ENCODE peak calls at places on chromosomes 6 and 20, in five cellular contexts. W is BJ, Z is breast epithelium, O is SK-N-SH, I is psoas muscle. Y is an unnamed sample.

GRCh38 chr20:35595901-35596300 is 19.7 kb upstream of the SPAG4 start:
- DNase-seq in W (no peak), Z (no peak), O (no peak), I (no peak), Y (no peak)

GRCh38 chr6:70082830-70083229 is 216.5 kb downstream of the COL19A1 start:
- DNase-seq in W (no peak), Z (no peak), O (no peak), I (no peak), Y (no peak)

GRCh38 chr6:148251286-148251685 is 91.4 kb upstream of the SASH1 start:
- DNase-seq in W (no peak), Z (no peak), O (no peak), I (no peak), Y (no peak)

GRCh38 chr6:128335963-128336362 is 184.4 kb downstream of the PTPRK start:
- DNase-seq in W (no peak), Z (no peak), O (no peak), I (no peak), Y (no peak)

GRCh38 chr6:144657691-144658090 is 372.6 kb downstream of the UTRN start:
- DNase-seq in W (no peak), Z (no peak), O (no peak), I (no peak), Y (no peak)

GRCh38 chr6:30618270-30618787 is 689 bp downstream of the MRPS18B start:
- DNase-seq in W (no peak), Z (no peak), O (no peak), I (no peak), Y (no peak)

GRCh38 chr6:169793408-169793807 is 42.0 kb downstream of the ERMARD start:
- DNase-seq in W (no peak), Z (no peak), O (no peak), I (no peak), Y (no peak)

GRCh38 chr6:75750925-75751324 is 1.9 kb downstream of the MYO6 start:
- DNase-seq in W (no peak), Z (no peak), O (no peak), I (no peak), Y (no peak)

GRCh38 chr6:157841211-157841840 is 18.3 kb downstream of the SNX9 start:
- DNase-seq in W (no peak), Z (no peak), O (no peak), I (no peak), Y (peak)

GRCh38 chr20:7136886-7137285 is 369.4 kb downstream of the BMP2 start:
- DNase-seq in W (no peak), Z (no peak), O (no peak), I (no peak), Y (no peak)

GRCh38 chr20:51586005-51586440 is 43.5 kb upstream of the NFATC2 start:
- DNase-seq in W (peak), Z (no peak), O (no peak), I (no peak), Y (no peak)

GRCh38 chr6:91720323-91720722 is 1133.5 kb upstream of the MAP3K7 start:
- DNase-seq in W (no peak), Z (no peak), O (no peak), I (no peak), Y (no peak)

GRCh38 chr6:135419162-135419561 is 78.4 kb downstream of the AHI1 start:
- DNase-seq in W (peak), Z (no peak), O (no peak), I (no peak), Y (no peak)

GRCh38 chr6:166515072-166515810 is 71.2 kb downstream of the RAMACL start:
- DNase-seq in W (peak), Z (no peak), O (no peak), I (peak), Y (peak)

GRCh38 chr6:166509193-166509592 is 77.3 kb downstream of the RAMACL start:
- DNase-seq in W (no peak), Z (no peak), O (no peak), I (no peak), Y (no peak)

GRCh38 chr6:166511316-166511715 is 75.2 kb downstream of the RAMACL start:
- DNase-seq in W (no peak), Z (no peak), O (no peak), I (no peak), Y (no peak)

GRCh38 chr6:166514196-166514595 is 72.3 kb downstream of the RAMACL start:
- DNase-seq in W (no peak), Z (no peak), O (no peak), I (no peak), Y (no peak)

GRCh38 chr6:166512567-166512966 is 73.9 kb downstream of the RAMACL start:
- DNase-seq in W (no peak), Z (no peak), O (no peak), I (no peak), Y (no peak)
- TF ChIP-seq CTCF in W (no peak), Z (no peak), O (no peak), I (no peak), Y (no peak)

GRCh38 chr6:168130683-168131371 is 51.8 kb upstream of the FRMD1 start:
- DNase-seq in W (no peak), Z (no peak), O (no peak), I (no peak), Y (no peak)

GRCh38 chr6:168133186-168133585 is 54.2 kb upstream of the FRMD1 start:
- DNase-seq in W (peak), Z (no peak), O (no peak), I (peak), Y (no peak)

GRCh38 chr6:168131464-168132415 is 52.7 kb upstream of the FRMD1 start:
- DNase-seq in W (no peak), Z (no peak), O (no peak), I (no peak), Y (no peak)

GRCh38 chr6:168133707-168134398 is 54.8 kb upstream of the FRMD1 start:
- DNase-seq in W (no peak), Z (no peak), O (no peak), I (no peak), Y (no peak)

DNA sequence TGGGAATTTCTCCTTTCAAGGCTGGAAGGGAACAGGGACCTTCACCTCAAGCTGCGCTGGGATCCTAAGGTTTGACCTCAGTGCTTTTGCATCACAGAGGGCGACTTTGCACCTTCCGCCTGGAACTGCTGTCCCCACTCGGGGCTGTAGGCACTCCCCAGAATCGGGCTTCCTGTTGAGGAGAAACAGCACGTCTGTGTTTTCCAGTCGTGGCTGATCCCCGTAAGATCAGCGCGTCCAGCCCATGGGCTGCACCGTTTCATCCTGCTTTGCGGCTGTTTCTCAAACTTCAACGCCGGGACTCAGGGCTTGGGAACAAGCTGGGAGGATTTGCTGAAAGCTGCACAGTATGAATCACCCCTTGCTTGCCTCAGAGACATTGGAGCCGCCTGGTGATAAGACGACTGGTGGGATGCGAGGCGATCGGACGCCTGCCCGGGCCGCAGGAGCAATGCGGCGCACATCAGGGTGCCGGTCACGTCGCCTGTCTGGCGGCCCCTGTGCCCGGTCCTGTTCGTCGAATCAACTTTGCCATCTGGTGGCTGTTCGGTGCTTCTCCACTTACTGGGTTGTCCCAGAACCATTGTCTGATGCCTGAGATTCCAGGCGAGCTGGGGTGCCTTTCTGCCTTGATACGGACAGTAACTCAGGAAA is 53.6 kb upstream of the FRMD1 start:
- DNase-seq in W (peak), Z (no peak), O (peak), I (peak), Y (no peak)
- TF ChIP-seq CTCF in W (peak), Z (peak), O (no peak), I (peak), Y (no peak)

GRCh38 chr6:132300323-132300949 is 100.8 kb downstream of the MOXD1 start:
- DNase-seq in W (no peak), Z (no peak), O (peak), I (no peak), Y (no peak)
- TF ChIP-seq CTCF in W (peak), Z (peak), O (peak), I (peak), Y (peak)

DNA sequence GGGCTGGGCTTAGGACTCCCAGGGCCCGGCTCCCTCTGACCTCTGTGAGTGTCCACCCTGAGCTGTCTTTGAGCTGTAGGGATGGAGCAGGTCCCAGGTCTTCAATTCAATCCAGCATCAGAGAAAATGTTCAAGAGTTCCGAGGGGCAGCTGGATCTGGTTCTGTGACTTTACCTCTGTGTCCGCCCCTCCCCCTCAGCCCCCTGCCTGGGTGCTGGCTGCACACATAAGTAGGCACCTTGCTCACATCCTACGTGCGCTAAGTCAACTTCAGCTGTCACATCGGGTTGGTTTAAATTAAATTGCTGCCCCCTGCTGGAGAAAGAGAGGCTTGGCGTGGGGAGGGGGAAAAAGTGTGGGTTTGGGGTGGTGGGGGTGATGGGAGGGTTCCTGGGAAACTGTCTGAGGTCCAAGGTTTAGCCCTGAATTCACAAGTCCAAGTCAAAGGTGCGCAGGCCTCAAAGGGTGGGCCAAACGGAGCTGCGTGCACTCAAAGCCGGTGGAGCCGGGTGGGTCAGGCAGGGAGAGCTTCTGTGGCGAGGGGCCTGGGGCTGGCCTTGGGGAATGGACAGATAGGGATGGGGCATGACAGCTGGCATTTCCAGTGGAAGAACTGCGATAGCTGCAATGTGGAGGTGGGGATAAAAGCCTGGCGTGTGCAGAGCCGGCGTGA is 3.0 kb downstream of the WFDC5 start:
- DNase-seq in W (no peak), Z (no peak), O (peak), I (no peak), Y (no peak)
- TF ChIP-seq CTCF in W (peak), Z (no peak), O (peak), I (peak), Y (no peak)

DNA sequence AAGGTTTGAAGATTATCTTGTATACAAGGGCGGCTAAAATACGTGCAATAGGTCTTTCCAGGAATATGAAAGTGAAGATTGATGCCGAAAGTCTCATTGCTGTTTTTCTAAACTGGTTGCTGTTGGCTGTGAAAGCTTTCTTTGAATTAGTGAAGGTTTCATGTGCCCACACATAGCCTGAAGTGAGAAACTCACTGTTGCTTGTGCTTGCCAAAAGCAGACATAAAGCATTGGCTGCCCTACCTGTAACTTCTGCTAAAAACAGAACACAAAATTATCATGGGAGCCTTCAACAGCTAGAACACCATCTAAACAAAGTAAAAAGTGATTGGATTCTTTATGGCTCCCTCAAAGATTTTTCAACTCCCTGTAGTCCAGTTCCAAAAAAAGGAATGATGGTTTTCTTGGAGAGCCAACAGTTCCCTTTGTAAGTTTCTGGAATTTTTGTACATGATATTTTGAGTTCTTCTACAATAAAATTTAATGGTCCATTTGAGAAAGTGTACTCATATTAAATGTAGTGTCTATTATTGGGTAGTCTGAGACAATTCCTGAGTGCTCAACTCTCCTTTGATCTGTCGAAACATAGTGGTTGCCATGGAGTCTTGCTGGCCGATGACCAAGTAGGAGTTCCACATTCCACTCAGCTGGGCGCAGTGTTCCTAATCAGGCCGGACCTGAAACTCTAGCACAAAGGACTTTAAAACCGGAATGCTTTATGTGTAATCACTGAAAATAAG is 68.5 kb downstream of the PLEKHG1 start:
- DNase-seq in W (peak), Z (peak), O (no peak), I (peak), Y (no peak)
- TF ChIP-seq CTCF in W (peak), Z (peak), O (no peak), I (no peak), Y (no peak)

DNA sequence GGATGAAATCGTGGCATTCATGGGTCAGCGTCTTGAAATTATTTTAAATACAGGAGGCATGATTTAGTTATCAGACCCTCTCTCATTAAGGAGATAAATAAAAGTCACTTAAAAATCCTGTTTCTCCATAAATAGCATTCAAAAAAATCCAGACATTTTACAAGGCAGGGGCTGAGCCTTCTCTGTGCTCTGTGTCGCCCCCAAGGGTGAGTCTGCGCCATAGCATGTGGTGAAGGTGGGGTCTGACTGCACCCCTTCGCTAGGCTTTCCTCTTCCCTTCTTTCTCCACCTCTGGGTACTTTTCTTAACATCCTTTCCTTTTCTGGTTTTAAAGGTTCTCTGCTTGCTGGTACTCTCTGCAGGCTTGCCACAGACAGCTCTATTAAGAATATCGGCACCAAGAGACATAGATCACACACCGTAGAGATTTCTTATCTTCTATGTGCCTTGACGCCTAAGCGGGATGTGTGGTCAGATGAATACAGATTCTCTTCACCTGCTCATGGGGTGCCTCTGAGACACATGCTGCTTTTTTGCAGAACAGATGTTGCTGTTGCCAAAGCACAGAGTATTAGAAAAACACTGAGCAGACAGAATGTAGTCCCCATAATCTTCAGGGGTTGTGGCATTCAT is 20.1 kb upstream of the FAM209A start:
- DNase-seq in W (no peak), Z (no peak), O (peak), I (no peak), Y (no peak)
- TF ChIP-seq CTCF in W (peak), Z (no peak), O (peak), I (no peak), Y (no peak)

GRCh38 chr6:165098165-165098564 is 211.2 kb downstream of the C6orf118 start:
- DNase-seq in W (no peak), Z (no peak), O (no peak), I (no peak), Y (no peak)
- TF ChIP-seq CTCF in W (no peak), Z (no peak), O (no peak), I (no peak), Y (no peak)

DNA sequence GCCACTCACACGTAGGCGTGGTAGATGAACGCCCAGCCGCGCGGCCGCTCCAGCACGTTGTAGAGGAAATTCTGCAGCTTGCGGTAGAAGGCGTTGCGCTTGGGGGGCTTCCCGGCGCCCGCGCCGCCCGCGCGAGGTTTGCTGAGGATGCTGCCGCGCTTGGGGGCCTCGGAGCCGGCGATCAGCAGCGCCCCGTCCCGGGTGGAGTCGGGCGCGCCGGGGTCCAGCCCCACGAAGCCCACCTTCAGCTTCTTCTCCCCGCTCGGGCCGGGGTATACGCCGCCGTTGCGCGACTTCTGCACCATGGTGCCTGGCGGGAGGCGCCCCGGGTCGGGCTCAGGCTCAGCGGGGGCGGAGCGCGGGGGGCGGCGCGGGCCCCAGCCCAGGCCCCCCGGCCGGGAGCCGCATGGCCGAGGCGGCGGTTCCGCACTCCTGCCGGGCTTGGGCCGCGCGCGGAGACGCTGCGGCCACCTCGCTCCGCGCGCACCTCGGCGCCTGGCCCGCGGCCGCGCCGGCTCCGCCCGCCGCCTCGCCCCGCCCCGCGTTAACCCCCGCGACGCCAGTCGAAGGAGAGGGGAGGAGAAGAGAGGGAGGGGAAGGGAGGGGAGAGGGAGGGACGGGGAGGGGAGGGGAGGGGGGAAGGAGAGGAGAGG is at the start of gene KCNQ2:
- DNase-seq in W (no peak), Z (no peak), O (peak), I (no peak), Y (no peak)
- TF ChIP-seq CTCF in W (no peak), Z (no peak), O (no peak), I (no peak), Y (no peak)

DNA sequence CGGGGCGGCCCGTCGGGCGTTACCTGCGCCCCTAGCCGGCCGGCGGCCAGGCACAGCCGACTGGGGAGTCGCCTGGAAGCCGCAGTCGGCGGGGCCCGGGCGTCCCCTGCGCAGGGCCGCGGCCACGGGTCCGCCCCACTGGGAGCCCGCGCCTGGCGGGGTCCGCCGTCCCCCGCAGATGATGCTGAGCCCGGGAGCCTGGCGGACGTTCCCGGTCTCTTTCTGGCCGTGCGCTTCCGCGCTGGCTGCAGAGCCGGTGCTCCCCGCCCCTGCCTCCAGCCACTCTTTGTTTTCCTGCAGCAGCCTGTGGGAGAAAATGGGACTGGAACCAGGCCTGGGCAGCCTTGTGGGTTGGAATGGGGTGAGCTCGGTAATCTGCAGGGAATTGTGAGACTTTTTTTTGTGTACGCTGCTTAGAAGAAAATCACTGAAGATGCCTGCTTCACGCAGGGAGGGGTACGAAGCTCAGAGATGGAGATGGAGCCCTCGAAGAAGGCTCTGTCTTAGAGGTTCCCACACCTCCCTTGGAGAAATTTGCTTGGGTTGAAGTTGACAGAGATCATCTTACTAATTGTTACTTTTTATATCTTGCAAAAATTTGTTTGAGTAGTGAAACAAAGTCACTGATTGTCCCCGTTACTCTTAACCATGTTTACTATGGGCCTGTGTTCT is 752 bp downstream of the PYGB start:
- DNase-seq in W (no peak), Z (no peak), O (peak), I (peak), Y (no peak)
- TF ChIP-seq CTCF in W (no peak), Z (no peak), O (no peak), I (no peak), Y (no peak)

DNA sequence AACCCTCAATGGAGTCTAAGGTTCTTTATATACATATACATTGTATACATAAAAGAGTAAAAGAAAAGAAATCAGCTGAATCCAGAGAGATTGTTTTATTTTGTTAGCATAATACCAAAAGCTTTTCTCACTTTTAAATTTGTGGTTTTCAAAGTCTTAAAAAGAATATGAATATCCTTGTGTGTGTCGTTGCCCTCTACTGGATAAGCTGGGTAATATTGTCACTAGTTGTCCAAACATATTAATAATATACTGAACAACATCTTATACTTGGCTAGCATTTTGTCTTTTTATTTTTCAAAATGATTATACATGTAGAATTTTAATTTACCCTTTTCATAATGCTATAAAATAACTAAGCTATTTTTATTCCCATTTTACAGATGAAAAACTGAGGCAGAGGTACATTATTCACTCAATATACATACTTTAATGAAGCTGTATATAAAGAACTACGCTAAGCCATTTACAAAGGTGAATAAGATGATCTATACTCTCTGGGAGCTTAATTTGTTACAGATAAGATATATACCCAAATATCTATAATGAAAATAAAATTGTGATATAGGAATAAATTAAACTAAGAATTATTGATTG is 531.7 kb downstream of the TFAP2B start:
- DNase-seq in W (no peak), Z (no peak), O (no peak), I (no peak), Y (no peak)
- TF ChIP-seq CTCF in W (no peak), Z (peak), O (peak), I (peak), Y (no peak)